ENCODE peak calls at places on chromosomes 2 and 18, in six cellular contexts. One of them, this sample, is unnamed.

GRCh38 chr2:75493230-75493629 is 67.5 kb downstream of the EVA1A start:
- DNase-seq in ovary: no peak
- DNase-seq in CD4-positive, alpha-beta memory T cell: no peak
- DNase-seq in right cardiac atrium: peak
- DNase-seq in GM23338: no peak
- DNase-seq in colonic mucosa: no peak
- DNase-seq in this sample: no peak

GRCh38 chr2:54545700-54546450 is 89.7 kb downstream of the SPTBN1 start:
- DNase-seq in CD4-positive, alpha-beta memory T cell: no peak
- DNase-seq in GM23338: no peak
- DNase-seq in right cardiac atrium: no peak
- DNase-seq in colonic mucosa: no peak
- DNase-seq in ovary: no peak
- DNase-seq in this sample: no peak

GRCh38 chr2:27379840-27380625 is 501 bp downstream of the ZNF513 start:
- DNase-seq in right cardiac atrium: peak
- DNase-seq in GM23338: peak
- DNase-seq in CD4-positive, alpha-beta memory T cell: peak
- DNase-seq in colonic mucosa: peak
- DNase-seq in ovary: no peak
- DNase-seq in this sample: peak

GRCh38 chr2:232292395-232293154 is 86.0 kb upstream of the ALPP start:
- DNase-seq in CD4-positive, alpha-beta memory T cell: peak
- DNase-seq in right cardiac atrium: peak
- DNase-seq in colonic mucosa: peak
- DNase-seq in ovary: no peak
- DNase-seq in GM23338: peak
- DNase-seq in this sample: no peak

GRCh38 chr2:238464389-238464788 is 37.7 kb downstream of the ASB1 start:
- DNase-seq in right cardiac atrium: no peak
- DNase-seq in ovary: no peak
- DNase-seq in GM23338: no peak
- DNase-seq in colonic mucosa: no peak
- DNase-seq in CD4-positive, alpha-beta memory T cell: no peak
- DNase-seq in this sample: no peak

GRCh38 chr18:24009651-24010333 is 4.8 kb upstream of the TTC39C start:
- DNase-seq in GM23338: no peak
- DNase-seq in ovary: no peak
- DNase-seq in colonic mucosa: no peak
- DNase-seq in CD4-positive, alpha-beta memory T cell: peak
- DNase-seq in right cardiac atrium: no peak
- DNase-seq in this sample: no peak

GRCh38 chr2:203591642-203592041 is 56.5 kb upstream of the RAPH1 start:
- DNase-seq in CD4-positive, alpha-beta memory T cell: no peak
- DNase-seq in ovary: no peak
- DNase-seq in right cardiac atrium: no peak
- DNase-seq in GM23338: no peak
- DNase-seq in colonic mucosa: no peak
- DNase-seq in this sample: no peak

GRCh38 chr2:229032596-229033234 is 238.4 kb downstream of the PID1 start:
- DNase-seq in GM23338: no peak
- DNase-seq in CD4-positive, alpha-beta memory T cell: no peak
- DNase-seq in ovary: no peak
- DNase-seq in right cardiac atrium: no peak
- DNase-seq in colonic mucosa: no peak
- DNase-seq in this sample: no peak

GRCh38 chr2:209426432-209426831 is 2.6 kb downstream of the MAP2 start:
- DNase-seq in right cardiac atrium: no peak
- DNase-seq in ovary: no peak
- DNase-seq in CD4-positive, alpha-beta memory T cell: no peak
- DNase-seq in GM23338: peak
- DNase-seq in colonic mucosa: no peak
- DNase-seq in this sample: no peak

GRCh38 chr2:10045561-10046355 is 2.4 kb downstream of the KLF11 start:
- DNase-seq in right cardiac atrium: no peak
- DNase-seq in colonic mucosa: no peak
- DNase-seq in CD4-positive, alpha-beta memory T cell: no peak
- DNase-seq in ovary: peak
- DNase-seq in GM23338: no peak
- DNase-seq in this sample: no peak

GRCh38 chr2:226554726-226555125 is 244.9 kb downstream of the IRS1 start:
- DNase-seq in ovary: no peak
- DNase-seq in colonic mucosa: no peak
- DNase-seq in GM23338: no peak
- DNase-seq in right cardiac atrium: no peak
- DNase-seq in CD4-positive, alpha-beta memory T cell: no peak
- DNase-seq in this sample: no peak

GRCh38 chr2:45233301-45233700 is 224.0 kb upstream of the SIX2 start:
- DNase-seq in right cardiac atrium: no peak
- DNase-seq in GM23338: no peak
- DNase-seq in CD4-positive, alpha-beta memory T cell: no peak
- DNase-seq in colonic mucosa: no peak
- DNase-seq in ovary: no peak
- DNase-seq in this sample: no peak

GRCh38 chr2:73069855-73070650 is 1.5 kb downstream of the SFXN5 start:
- DNase-seq in right cardiac atrium: no peak
- DNase-seq in GM23338: no peak
- DNase-seq in ovary: no peak
- DNase-seq in CD4-positive, alpha-beta memory T cell: no peak
- DNase-seq in colonic mucosa: no peak
- DNase-seq in this sample: no peak

GRCh38 chr18:3877678-3878077 is 427.7 kb downstream of the TGIF1 start:
- DNase-seq in right cardiac atrium: no peak
- DNase-seq in GM23338: no peak
- DNase-seq in CD4-positive, alpha-beta memory T cell: no peak
- DNase-seq in ovary: no peak
- DNase-seq in colonic mucosa: no peak
- DNase-seq in this sample: no peak

GRCh38 chr2:182715121-182715895 is 749 bp upstream of the DNAJC10 start:
- DNase-seq in right cardiac atrium: no peak
- DNase-seq in colonic mucosa: no peak
- DNase-seq in CD4-positive, alpha-beta memory T cell: no peak
- DNase-seq in ovary: no peak
- DNase-seq in GM23338: no peak
- DNase-seq in this sample: no peak

GRCh38 chr2:217362710-217363109 is 502.8 kb upstream of the TNP1 start:
- DNase-seq in colonic mucosa: no peak
- DNase-seq in CD4-positive, alpha-beta memory T cell: no peak
- DNase-seq in right cardiac atrium: no peak
- DNase-seq in GM23338: no peak
- DNase-seq in ovary: no peak
- DNase-seq in this sample: no peak

GRCh38 chr2:217361491-217361890 is 501.6 kb upstream of the TNP1 start:
- DNase-seq in right cardiac atrium: no peak
- DNase-seq in CD4-positive, alpha-beta memory T cell: no peak
- DNase-seq in colonic mucosa: peak
- DNase-seq in ovary: no peak
- DNase-seq in GM23338: no peak
- DNase-seq in this sample: no peak

GRCh38 chr2:217362290-217362689 is 502.4 kb upstream of the TNP1 start:
- DNase-seq in ovary: no peak
- DNase-seq in GM23338: no peak
- DNase-seq in colonic mucosa: no peak
- DNase-seq in right cardiac atrium: no peak
- DNase-seq in CD4-positive, alpha-beta memory T cell: no peak
- DNase-seq in this sample: no peak

GRCh38 chr2:217364224-217364623 is 504.4 kb upstream of the TNP1 start:
- DNase-seq in colonic mucosa: no peak
- DNase-seq in CD4-positive, alpha-beta memory T cell: no peak
- DNase-seq in right cardiac atrium: no peak
- DNase-seq in GM23338: no peak
- DNase-seq in ovary: no peak
- DNase-seq in this sample: no peak

DNA sequence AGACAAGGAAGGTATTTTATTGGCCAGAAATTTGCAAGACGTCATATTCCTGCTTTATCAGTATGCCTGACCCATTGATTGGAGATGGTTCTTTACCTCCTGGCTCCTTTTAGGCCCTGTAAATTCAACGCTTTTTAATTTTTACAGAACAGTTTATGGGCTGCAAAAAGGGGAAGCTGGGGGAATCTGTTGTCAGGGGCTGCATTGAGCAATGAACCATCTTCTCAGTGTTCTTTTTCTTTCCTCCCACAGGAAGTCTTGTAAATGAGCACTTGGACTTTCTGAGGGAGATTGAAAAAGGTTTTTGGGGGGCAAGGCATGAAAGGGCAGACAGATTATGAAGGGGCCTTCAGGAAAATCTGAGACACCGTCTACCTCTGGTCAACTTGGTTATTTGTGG is 503.6 kb upstream of the TNP1 start:
- DNase-seq in right cardiac atrium: no peak
- DNase-seq in ovary: no peak
- DNase-seq in CD4-positive, alpha-beta memory T cell: no peak
- DNase-seq in GM23338: no peak
- DNase-seq in colonic mucosa: no peak
- DNase-seq in this sample: no peak
- H3K27ac ChIP-seq in right cardiac atrium: no peak
- H3K27ac ChIP-seq in ovary: peak
- H3K27ac ChIP-seq in CD4-positive, alpha-beta memory T cell: no peak
- H3K27ac ChIP-seq in GM23338: no peak
- H3K27ac ChIP-seq in colonic mucosa: no peak
- H3K27ac ChIP-seq in this sample: no peak

GRCh38 chr18:21955757-21956652 is 213.4 kb upstream of the GATA6 start:
- DNase-seq in CD4-positive, alpha-beta memory T cell: peak
- DNase-seq in colonic mucosa: peak
- DNase-seq in GM23338: peak
- DNase-seq in ovary: peak
- DNase-seq in right cardiac atrium: peak
- DNase-seq in this sample: peak

GRCh38 chr18:21960189-21960588 is 209.2 kb upstream of the GATA6 start:
- DNase-seq in CD4-positive, alpha-beta memory T cell: no peak
- DNase-seq in GM23338: no peak
- DNase-seq in right cardiac atrium: no peak
- DNase-seq in colonic mucosa: no peak
- DNase-seq in ovary: no peak
- DNase-seq in this sample: no peak

GRCh38 chr18:21958256-21958655 is 211.1 kb upstream of the GATA6 start:
- DNase-seq in right cardiac atrium: no peak
- DNase-seq in CD4-positive, alpha-beta memory T cell: no peak
- DNase-seq in GM23338: no peak
- DNase-seq in ovary: no peak
- DNase-seq in colonic mucosa: no peak
- DNase-seq in this sample: no peak

DNA sequence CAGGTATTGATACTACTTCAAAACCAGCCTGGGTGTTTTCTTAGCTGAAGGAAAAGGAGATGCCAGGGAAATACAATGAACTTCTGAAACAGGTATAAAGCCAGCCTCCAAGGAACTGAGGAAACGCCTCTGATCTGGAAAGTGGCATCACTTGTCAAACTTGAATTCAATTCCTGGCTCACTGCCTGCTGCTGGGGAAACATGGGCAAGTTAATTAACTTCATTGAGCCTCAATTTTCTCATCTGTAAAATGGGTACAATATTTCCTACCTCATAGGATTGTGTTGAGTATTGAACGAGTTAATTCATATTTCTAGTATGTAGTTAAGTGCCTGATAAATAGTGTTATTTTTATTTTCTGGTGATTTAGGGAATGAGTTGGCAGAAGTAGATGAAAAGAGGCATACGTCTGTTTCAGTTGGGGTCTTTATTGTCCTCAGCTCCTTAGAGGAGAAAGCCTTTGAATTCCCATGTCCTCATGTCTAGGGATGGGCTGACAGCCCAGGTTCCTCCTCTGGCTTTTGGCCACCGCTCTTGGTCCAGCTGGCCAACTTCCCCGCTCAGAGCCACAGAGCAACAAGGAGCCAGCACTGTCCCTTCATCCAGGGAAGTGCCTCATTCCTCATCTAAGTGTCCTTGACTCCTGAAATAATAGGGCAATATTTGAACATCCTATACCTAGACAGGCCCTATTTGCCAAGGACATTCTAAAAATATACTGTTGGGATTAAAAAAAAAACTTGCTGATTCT is 210.5 kb upstream of the GATA6 start:
- DNase-seq in right cardiac atrium: peak
- DNase-seq in colonic mucosa: no peak
- DNase-seq in GM23338: no peak
- DNase-seq in ovary: peak
- DNase-seq in CD4-positive, alpha-beta memory T cell: no peak
- DNase-seq in this sample: no peak
- H3K4me3 ChIP-seq in right cardiac atrium: no peak
- H3K4me3 ChIP-seq in colonic mucosa: no peak
- H3K4me3 ChIP-seq in GM23338: no peak
- H3K4me3 ChIP-seq in ovary: no peak
- H3K4me3 ChIP-seq in CD4-positive, alpha-beta memory T cell: no peak
- H3K4me3 ChIP-seq in this sample: no peak

GRCh38 chr2:148999451-148999891 is 39.0 kb upstream of the LYPD6B start:
- DNase-seq in colonic mucosa: peak
- DNase-seq in right cardiac atrium: no peak
- DNase-seq in GM23338: peak
- DNase-seq in ovary: no peak
- DNase-seq in CD4-positive, alpha-beta memory T cell: no peak
- DNase-seq in this sample: no peak
- H3K27ac ChIP-seq in colonic mucosa: peak
- H3K27ac ChIP-seq in right cardiac atrium: no peak
- H3K27ac ChIP-seq in GM23338: peak
- H3K27ac ChIP-seq in ovary: no peak
- H3K27ac ChIP-seq in CD4-positive, alpha-beta memory T cell: no peak
- H3K27ac ChIP-seq in this sample: peak

GRCh38 chr2:218881744-218882462 is 1.3 kb downstream of the WNT10A start:
- DNase-seq in CD4-positive, alpha-beta memory T cell: no peak
- DNase-seq in GM23338: no peak
- DNase-seq in right cardiac atrium: no peak
- DNase-seq in ovary: no peak
- DNase-seq in colonic mucosa: no peak
- DNase-seq in this sample: no peak
- H3K4me3 ChIP-seq in CD4-positive, alpha-beta memory T cell: no peak
- H3K4me3 ChIP-seq in GM23338: no peak
- H3K4me3 ChIP-seq in right cardiac atrium: no peak
- H3K4me3 ChIP-seq in ovary: no peak
- H3K4me3 ChIP-seq in colonic mucosa: no peak
- H3K4me3 ChIP-seq in this sample: no peak

DNA sequence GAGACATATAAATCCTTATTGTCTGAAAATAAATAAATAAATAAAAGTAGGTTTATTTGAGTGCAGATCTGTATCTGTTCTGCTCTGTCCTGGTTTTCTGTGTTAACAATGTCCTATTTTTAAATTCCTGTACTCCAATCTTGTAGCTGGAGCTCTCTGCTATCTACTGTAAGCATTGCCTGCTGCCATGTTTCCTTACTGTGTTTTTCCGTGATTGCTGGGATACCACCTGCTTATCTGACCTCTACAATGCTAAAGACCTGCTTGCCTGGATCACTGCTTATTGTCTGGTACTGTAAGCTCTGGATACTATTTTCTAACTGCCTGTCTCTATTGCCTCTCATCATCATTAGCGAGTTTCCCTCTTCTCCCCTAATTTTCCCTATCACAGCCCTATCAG is 11.6 kb downstream of the PTPN4 start:
- DNase-seq in colonic mucosa: no peak
- DNase-seq in GM23338: no peak
- DNase-seq in ovary: no peak
- DNase-seq in CD4-positive, alpha-beta memory T cell: no peak
- DNase-seq in right cardiac atrium: no peak
- DNase-seq in this sample: no peak
- H3K27ac ChIP-seq in colonic mucosa: no peak
- H3K27ac ChIP-seq in GM23338: no peak
- H3K27ac ChIP-seq in ovary: no peak
- H3K27ac ChIP-seq in CD4-positive, alpha-beta memory T cell: no peak
- H3K27ac ChIP-seq in right cardiac atrium: peak
- H3K27ac ChIP-seq in this sample: no peak